ENCODE peak calls at places on chromosomes 2 and 18, in five cellular contexts. One of them, this sample, is unnamed.
A peak's percentile ranks its signal among the peaks of the same experiment; 100 is the strongest.

GRCh38 chr2:239326831-239327535 is 73.8 kb downstream of the HDAC4 start:
- DNase-seq in transverse colon: no peak
- DNase-seq in SK-N-SH: no peak
- DNase-seq in suprapubic skin: peak; percentile 60
- DNase-seq in Panc1: no peak
- DNase-seq in this sample: no peak

GRCh38 chr2:240358080-240358479 is 77.4 kb upstream of the GPC1 start:
- DNase-seq in suprapubic skin: peak; percentile 51
- DNase-seq in Panc1: no peak
- DNase-seq in SK-N-SH: peak; percentile 22
- DNase-seq in transverse colon: no peak
- DNase-seq in this sample: no peak

GRCh38 chr18:79587298-79588125 is 92.1 kb upstream of the CTDP1 start:
- DNase-seq in SK-N-SH: no peak
- DNase-seq in suprapubic skin: peak; percentile 52
- DNase-seq in Panc1: no peak
- DNase-seq in transverse colon: peak; percentile 7
- DNase-seq in this sample: no peak

GRCh38 chr2:168002021-168002553 is 245.3 kb downstream of the STK39 start:
- DNase-seq in Panc1: no peak
- DNase-seq in transverse colon: no peak
- DNase-seq in suprapubic skin: no peak
- DNase-seq in SK-N-SH: no peak
- DNase-seq in this sample: no peak

GRCh38 chr2:190511104-190511503 is 23.4 kb downstream of the NEMP2 start:
- DNase-seq in suprapubic skin: no peak
- DNase-seq in Panc1: no peak
- DNase-seq in transverse colon: no peak
- DNase-seq in SK-N-SH: peak; percentile 61
- DNase-seq in this sample: no peak

GRCh38 chr2:178069551-178069950 is 3.0 kb downstream of the PDE11A start:
- DNase-seq in suprapubic skin: no peak
- DNase-seq in Panc1: no peak
- DNase-seq in SK-N-SH: no peak
- DNase-seq in transverse colon: no peak
- DNase-seq in this sample: no peak

GRCh38 chr2:175836361-175836760 is 165.7 kb downstream of the LNPK start:
- DNase-seq in SK-N-SH: no peak
- DNase-seq in transverse colon: no peak
- DNase-seq in Panc1: no peak
- DNase-seq in suprapubic skin: no peak
- DNase-seq in this sample: no peak

GRCh38 chr2:238791345-238791744 is 56.5 kb upstream of the TWIST2 start:
- DNase-seq in suprapubic skin: no peak
- DNase-seq in SK-N-SH: no peak
- DNase-seq in transverse colon: no peak
- DNase-seq in Panc1: no peak
- DNase-seq in this sample: no peak

GRCh38 chr2:188193230-188193629 is 98.4 kb upstream of the GULP1 start:
- DNase-seq in suprapubic skin: no peak
- DNase-seq in SK-N-SH: no peak
- DNase-seq in Panc1: no peak
- DNase-seq in transverse colon: no peak
- DNase-seq in this sample: no peak

GRCh38 chr2:219639356-219639755 is 11.9 kb downstream of the SLC4A3 start:
- DNase-seq in transverse colon: no peak
- DNase-seq in suprapubic skin: no peak
- DNase-seq in Panc1: no peak
- DNase-seq in SK-N-SH: no peak
- DNase-seq in this sample: no peak

GRCh38 chr2:20365249-20365817 is 14.7 kb upstream of the PUM2 start:
- DNase-seq in SK-N-SH: no peak
- DNase-seq in Panc1: no peak
- DNase-seq in transverse colon: no peak
- DNase-seq in suprapubic skin: no peak
- DNase-seq in this sample: no peak

GRCh38 chr18:75087119-75088020 is 121.6 kb downstream of the PTGR3 start:
- DNase-seq in SK-N-SH: no peak
- DNase-seq in transverse colon: no peak
- DNase-seq in suprapubic skin: no peak
- DNase-seq in Panc1: no peak
- DNase-seq in this sample: no peak

GRCh38 chr2:60347781-60348180 is 205.7 kb downstream of the BCL11A start:
- DNase-seq in Panc1: no peak
- DNase-seq in SK-N-SH: no peak
- DNase-seq in suprapubic skin: no peak
- DNase-seq in transverse colon: no peak
- DNase-seq in this sample: no peak

GRCh38 chr18:21194871-21195771 is 46.9 kb upstream of the GREB1L start:
- DNase-seq in Panc1: no peak
- DNase-seq in transverse colon: no peak
- DNase-seq in SK-N-SH: peak; percentile 29
- DNase-seq in suprapubic skin: no peak
- DNase-seq in this sample: no peak

GRCh38 chr2:159137511-159138101 is 148.9 kb downstream of the WDSUB1 start:
- DNase-seq in suprapubic skin: no peak
- DNase-seq in Panc1: no peak
- DNase-seq in transverse colon: no peak
- DNase-seq in SK-N-SH: no peak
- DNase-seq in this sample: no peak

GRCh38 chr2:167355796-167356195 is 467.5 kb downstream of the XIRP2 start:
- DNase-seq in transverse colon: no peak
- DNase-seq in Panc1: no peak
- DNase-seq in SK-N-SH: no peak
- DNase-seq in suprapubic skin: no peak
- DNase-seq in this sample: no peak

GRCh38 chr2:105391763-105392662 is 6.8 kb downstream of the FHL2 start:
- DNase-seq in suprapubic skin: no peak
- DNase-seq in transverse colon: peak; percentile 7
- DNase-seq in SK-N-SH: no peak
- DNase-seq in Panc1: no peak
- DNase-seq in this sample: no peak

GRCh38 chr2:229636568-229636967 is 77.8 kb downstream of the DNER start:
- DNase-seq in suprapubic skin: no peak
- DNase-seq in Panc1: no peak
- DNase-seq in SK-N-SH: no peak
- DNase-seq in transverse colon: no peak
- DNase-seq in this sample: no peak

GRCh38 chr2:120436885-120437603 is 91.1 kb downstream of the INHBB start:
- DNase-seq in suprapubic skin: peak; percentile 74
- DNase-seq in SK-N-SH: peak; percentile 66
- DNase-seq in Panc1: peak; percentile 25
- DNase-seq in transverse colon: no peak
- DNase-seq in this sample: peak; percentile 57

GRCh38 chr2:150063950-150064549 is 423.4 kb downstream of the RND3 start:
- DNase-seq in SK-N-SH: peak; percentile 14
- DNase-seq in Panc1: no peak
- DNase-seq in transverse colon: no peak
- DNase-seq in suprapubic skin: no peak
- DNase-seq in this sample: no peak

GRCh38 chr18:70132999-70133398 is 72.5 kb downstream of the RTTN start:
- DNase-seq in SK-N-SH: no peak
- DNase-seq in suprapubic skin: no peak
- DNase-seq in transverse colon: no peak
- DNase-seq in Panc1: peak; percentile 65
- DNase-seq in this sample: peak; percentile 41

GRCh38 chr2:38013158-38013752 is 62.7 kb downstream of the CYP1B1 start:
- DNase-seq in SK-N-SH: no peak
- DNase-seq in transverse colon: no peak
- DNase-seq in Panc1: no peak
- DNase-seq in suprapubic skin: no peak
- DNase-seq in this sample: no peak

GRCh38 chr2:73830871-73831401 is 2.2 kb downstream of the STAMBP start:
- DNase-seq in suprapubic skin: no peak
- DNase-seq in Panc1: no peak
- DNase-seq in SK-N-SH: no peak
- DNase-seq in transverse colon: no peak
- DNase-seq in this sample: no peak

GRCh38 chr2:61471905-61472805 is 1.3 kb upstream of the USP34 start:
- DNase-seq in Panc1: no peak
- DNase-seq in SK-N-SH: peak; percentile 27
- DNase-seq in transverse colon: peak; percentile 34
- DNase-seq in suprapubic skin: no peak
- DNase-seq in this sample: peak; percentile 46

GRCh38 chr2:113116100-113116958 is 11.1 kb upstream of the IL1RN start:
- DNase-seq in Panc1: no peak
- DNase-seq in transverse colon: no peak
- DNase-seq in suprapubic skin: no peak
- DNase-seq in SK-N-SH: no peak
- DNase-seq in this sample: no peak

GRCh38 chr2:203809084-203809521 is 58.5 kb upstream of the CTLA4 start:
- DNase-seq in suprapubic skin: no peak
- DNase-seq in transverse colon: no peak
- DNase-seq in Panc1: no peak
- DNase-seq in SK-N-SH: no peak
- DNase-seq in this sample: no peak

GRCh38 chr2:112148477-112148876 is 10.3 kb downstream of the FBLN7 start:
- DNase-seq in Panc1: no peak
- DNase-seq in transverse colon: no peak
- DNase-seq in suprapubic skin: no peak
- DNase-seq in SK-N-SH: no peak
- DNase-seq in this sample: no peak

GRCh38 chr2:218036371-218036770 is 32.7 kb upstream of the RUFY4 start:
- DNase-seq in transverse colon: no peak
- DNase-seq in SK-N-SH: no peak
- DNase-seq in suprapubic skin: no peak
- DNase-seq in Panc1: no peak
- DNase-seq in this sample: no peak

GRCh38 chr2:235876099-235876679 is 292.0 kb downstream of the GBX2 start:
- DNase-seq in SK-N-SH: no peak
- DNase-seq in suprapubic skin: no peak
- DNase-seq in Panc1: no peak
- DNase-seq in transverse colon: no peak
- DNase-seq in this sample: no peak

GRCh38 chr2:229952256-229952835 is 30.0 kb downstream of the FBXO36 start:
- DNase-seq in SK-N-SH: no peak
- DNase-seq in transverse colon: no peak
- DNase-seq in Panc1: no peak
- DNase-seq in suprapubic skin: no peak
- DNase-seq in this sample: no peak

GRCh38 chr2:213995400-213996105 is 415.3 kb upstream of the VWC2L start:
- DNase-seq in transverse colon: no peak
- DNase-seq in suprapubic skin: no peak
- DNase-seq in SK-N-SH: no peak
- DNase-seq in Panc1: peak; percentile 54
- DNase-seq in this sample: no peak

GRCh38 chr2:25042321-25043240 is 705 bp downstream of the EFR3B start:
- DNase-seq in transverse colon: peak; percentile 30
- DNase-seq in SK-N-SH: peak; percentile 80
- DNase-seq in suprapubic skin: peak; percentile 71
- DNase-seq in Panc1: no peak
- DNase-seq in this sample: peak; percentile 8

GRCh38 chr2:178397002-178397605 is 53.9 kb downstream of the PRKRA start:
- DNase-seq in suprapubic skin: no peak
- DNase-seq in transverse colon: no peak
- DNase-seq in Panc1: peak; percentile 32
- DNase-seq in SK-N-SH: peak; percentile 44
- DNase-seq in this sample: peak; percentile 24

GRCh38 chr2:209189893-209190292 is 234.0 kb upstream of the MAP2 start:
- DNase-seq in transverse colon: no peak
- DNase-seq in SK-N-SH: no peak
- DNase-seq in suprapubic skin: no peak
- DNase-seq in Panc1: no peak
- DNase-seq in this sample: no peak

GRCh38 chr2:172285010-172285621 is 142.3 kb upstream of the ITGA6 start:
- DNase-seq in suprapubic skin: no peak
- DNase-seq in SK-N-SH: no peak
- DNase-seq in Panc1: no peak
- DNase-seq in transverse colon: no peak
- DNase-seq in this sample: no peak

GRCh38 chr2:42102606-42103450 is 55.0 kb downstream of the PKDCC start:
- DNase-seq in transverse colon: peak; percentile 61
- DNase-seq in SK-N-SH: peak; percentile 52
- DNase-seq in suprapubic skin: no peak
- DNase-seq in Panc1: no peak
- DNase-seq in this sample: no peak
- H3K27me3 ChIP-seq in transverse colon: no peaks in the 10 kb centered on the region
- H3K27me3 ChIP-seq in SK-N-SH: no peaks in the 10 kb centered on the region
- H3K27me3 ChIP-seq in suprapubic skin: no peaks in the 10 kb centered on the region
- H3K27me3 ChIP-seq in Panc1: no peaks in the 10 kb centered on the region
- H3K27me3 ChIP-seq in this sample: no peaks in the 10 kb centered on the region

GRCh38 chr2:95525294-95526035 is 40.9 kb upstream of the TRIM43B start:
- DNase-seq in transverse colon: peak; percentile 45
- DNase-seq in suprapubic skin: no peak
- DNase-seq in Panc1: no peak
- DNase-seq in SK-N-SH: peak; percentile 11
- DNase-seq in this sample: peak; percentile 25
- H3K4me3 ChIP-seq in transverse colon: peak overlapping the region; percentile 74
- H3K4me3 ChIP-seq in suprapubic skin: peak overlapping the region; percentile 74
- H3K4me3 ChIP-seq in Panc1: peak overlapping the region; percentile 79
- H3K4me3 ChIP-seq in SK-N-SH: no peak overlapping the region
- H3K4me3 ChIP-seq in this sample: peak overlapping the region; percentile 77

GRCh38 chr2:101303688-101304087 is 4.8 kb downstream of the RNF149 start:
- DNase-seq in Panc1: no peak
- DNase-seq in transverse colon: no peak
- DNase-seq in SK-N-SH: no peak
- DNase-seq in suprapubic skin: no peak
- DNase-seq in this sample: no peak

GRCh38 chr2:101299601-101300000 is 8.9 kb downstream of the RNF149 start:
- DNase-seq in Panc1: no peak
- DNase-seq in SK-N-SH: no peak
- DNase-seq in suprapubic skin: no peak
- DNase-seq in transverse colon: no peak
- DNase-seq in this sample: no peak

GRCh38 chr2:101305044-101305443 is 3.5 kb downstream of the RNF149 start:
- DNase-seq in SK-N-SH: no peak
- DNase-seq in suprapubic skin: no peak
- DNase-seq in Panc1: no peak
- DNase-seq in transverse colon: no peak
- DNase-seq in this sample: no peak

GRCh38 chr2:101300164-101300563 is 8.3 kb downstream of the RNF149 start:
- DNase-seq in Panc1: no peak
- DNase-seq in transverse colon: no peak
- DNase-seq in SK-N-SH: no peak
- DNase-seq in suprapubic skin: no peak
- DNase-seq in this sample: no peak

GRCh38 chr2:101302016-101302415 is 6.5 kb downstream of the RNF149 start:
- DNase-seq in suprapubic skin: no peak
- DNase-seq in transverse colon: no peak
- DNase-seq in SK-N-SH: no peak
- DNase-seq in Panc1: no peak
- DNase-seq in this sample: peak; percentile 57
- TF ChIP-seq POLR2AphosphoS5 in suprapubic skin: no peak
- TF ChIP-seq POLR2AphosphoS5 in transverse colon: no peak
- TF ChIP-seq POLR2AphosphoS5 in SK-N-SH: no peak
- TF ChIP-seq POLR2AphosphoS5 in Panc1: no peak
- TF ChIP-seq POLR2AphosphoS5 in this sample: peak; percentile 84

GRCh38 chr2:46302005-46302696 is 4.9 kb downstream of the EPAS1 start:
- DNase-seq in Panc1: no peak
- DNase-seq in transverse colon: no peak
- DNase-seq in suprapubic skin: no peak
- DNase-seq in SK-N-SH: no peak
- DNase-seq in this sample: no peak
- H3K27me3 ChIP-seq in Panc1: no peaks in the 10 kb centered on the region
- H3K27me3 ChIP-seq in transverse colon: no peaks in the 10 kb centered on the region
- H3K27me3 ChIP-seq in suprapubic skin: no peaks in the 10 kb centered on the region
- H3K27me3 ChIP-seq in SK-N-SH: no peaks in the 10 kb centered on the region
- H3K27me3 ChIP-seq in this sample: no peaks in the 10 kb centered on the region

This sample was measured in prostate gland.